ENCODE peak calls at places on chromosomes 12 and 14, in seven cellular contexts. C, W, V, T, P, E and L are unnamed samples.

GRCh38 chr14:90288646-90289355 is 32.4 kb downstream of the PSMC1 start:
- DNase-seq in C (peak; percentile 19), W (no peak), V (peak; percentile 25), T (no peak), P (no peak), E (no peak), L (peak; percentile 76)

GRCh38 chr12:124381454-124382207 is 86.7 kb downstream of the RFLNA start:
- DNase-seq in C (peak; percentile 91), W (no peak), V (peak; percentile 59), T (peak; percentile 98), P (peak; percentile 91), E (peak; percentile 93), L (peak; percentile 95)

GRCh38 chr14:72970058-72970630 is 43.9 kb downstream of the DCAF4 start:
- DNase-seq in C (no peak), W (no peak), V (no peak), T (no peak), P (no peak), E (no peak), L (no peak)

GRCh38 chr14:99479903-99480855 is 480 bp downstream of the SETD3 start:
- DNase-seq in C (peak; percentile 62), W (peak; percentile 49), V (peak; percentile 65), T (peak; percentile 88), P (peak; percentile 51), E (peak; percentile 39), L (peak; percentile 72)

GRCh38 chr12:6380141-6381121 is 3.5 kb upstream of the LTBR start:
- DNase-seq in C (no peak), W (no peak), V (peak; percentile 56), T (no peak), P (peak; percentile 20), E (no peak), L (no peak)

GRCh38 chr12:130526813-130527212 is 189.1 kb downstream of the PIWIL1 start:
- DNase-seq in C (no peak), W (no peak), V (no peak), T (no peak), P (no peak), E (peak; percentile 17), L (no peak)

GRCh38 chr14:46091819-46092218 is 559.8 kb downstream of the RPL10L start:
- DNase-seq in C (no peak), W (no peak), V (no peak), T (no peak), P (no peak), E (no peak), L (no peak)

GRCh38 chr12:62684586-62685295 is 218.1 kb downstream of the MON2 start:
- DNase-seq in C (no peak), W (no peak), V (no peak), T (peak; percentile 91), P (peak; percentile 90), E (no peak), L (no peak)

GRCh38 chr12:93767524-93767863 is 90.3 kb downstream of the CRADD start:
- DNase-seq in C (no peak), W (no peak), V (no peak), T (no peak), P (no peak), E (no peak), L (no peak)
- H3K27ac ChIP-seq in C (no peak overlapping the region), W (peak overlapping the region; percentile 32), V (no peak overlapping the region), T (peak overlapping the region; percentile 73), P (peak overlapping the region; percentile 63), E (peak overlapping the region; percentile 58), L (no peak overlapping the region)

GRCh38 chr12:109302358-109302757 is 6.7 kb downstream of the FOXN4 start:
- DNase-seq in C (no peak), W (no peak), V (no peak), T (no peak), P (no peak), E (peak; percentile 45), L (no peak)
- TF ChIP-seq CTCF in C (no peak), W (no peak), V (no peak), T (no peak), P (no peak), E (no peak), L (peak; percentile 9)

DNA sequence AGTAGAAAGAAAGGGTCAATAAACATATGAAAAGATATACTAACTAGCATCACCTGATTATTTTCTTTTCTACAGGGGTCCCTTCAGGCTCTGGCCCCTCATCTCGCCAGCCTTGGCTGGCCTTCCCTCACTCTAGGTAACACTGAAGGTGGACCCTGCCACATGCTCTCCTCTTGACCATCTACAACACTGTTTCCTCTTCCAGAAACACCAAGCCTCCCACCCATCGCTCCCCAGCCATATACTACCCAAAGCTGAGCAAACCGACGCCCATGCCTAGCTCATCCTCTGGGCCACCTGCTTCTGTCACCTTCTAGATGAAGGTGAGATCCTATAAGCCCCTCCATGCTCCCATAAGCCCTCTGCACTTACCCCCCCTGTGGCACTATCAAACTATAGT is 14.8 kb downstream of the ANAPC5 start:
- DNase-seq in C (no peak), W (no peak), V (no peak), T (no peak), P (no peak), E (no peak), L (peak; percentile 29)
- TF ChIP-seq POLR2A in C (no peak), W (no peak), V (no peak), T (no peak), P (no peak), E (no peak), L (no peak)

GRCh38 chr12:122902854-122903703 is 7.2 kb upstream of the VPS37B start:
- DNase-seq in C (no peak), W (no peak), V (no peak), T (no peak), P (no peak), E (no peak), L (no peak)

GRCh38 chr12:122909442-122910288 is 13.7 kb upstream of the VPS37B start:
- DNase-seq in C (peak; percentile 56), W (no peak), V (no peak), T (no peak), P (no peak), E (no peak), L (no peak)

GRCh38 chr12:122903704-122904034 is 7.7 kb upstream of the VPS37B start:
- DNase-seq in C (peak; percentile 25), W (no peak), V (no peak), T (no peak), P (no peak), E (no peak), L (no peak)

GRCh38 chr12:122908915-122909314 is 13.0 kb upstream of the VPS37B start:
- DNase-seq in C (peak; percentile 57), W (no peak), V (no peak), T (no peak), P (no peak), E (no peak), L (no peak)
- H3K27ac ChIP-seq in C (no peak overlapping the region), W (no peak overlapping the region), V (no peak overlapping the region), T (no peak overlapping the region), P (no peak overlapping the region), E (no peak overlapping the region), L (no peak overlapping the region)

GRCh38 chr12:90163975-90164374 is 455.3 kb upstream of the ATP2B1 start:
- DNase-seq in C (no peak), W (no peak), V (no peak), T (no peak), P (no peak), E (peak; percentile 10), L (no peak)
- TF ChIP-seq CTCF in C (no peak), W (no peak), V (peak; percentile 16), T (no peak), P (no peak), E (no peak), L (no peak)